ENCODE peak calls at places on chromosomes 4 and X, in seven cellular contexts. One of them, this sample, is unnamed.
A peak's percentile ranks its signal among the peaks of the same experiment; 100 is the strongest.

GRCh38 chr4:145867416-145867815 is 71.2 kb downstream of the ZNF827 start:
- DNase-seq in A549: no peak
- DNase-seq in K562: no peak
- DNase-seq in SK-N-SH: no peak
- DNase-seq in tibial nerve: no peak
- DNase-seq in transverse colon: no peak
- DNase-seq in ovary: no peak
- DNase-seq in this sample: no peak

GRCh38 chrX:115968436-115969252 is 201.9 kb upstream of the AGTR2 start:
- DNase-seq in A549: peak; percentile 83
- DNase-seq in SK-N-SH: peak; percentile 76
- DNase-seq in K562: no peak
- DNase-seq in ovary: no peak
- DNase-seq in tibial nerve: no peak
- DNase-seq in transverse colon: peak; percentile 58
- DNase-seq in this sample: no peak

GRCh38 chr4:23962462-23962861 is 72.6 kb upstream of the PPARGC1A start:
- DNase-seq in A549: no peak
- DNase-seq in ovary: no peak
- DNase-seq in transverse colon: no peak
- DNase-seq in tibial nerve: no peak
- DNase-seq in K562: no peak
- DNase-seq in SK-N-SH: no peak
- DNase-seq in this sample: no peak

GRCh38 chr4:46698891-46699290 is 210.2 kb downstream of the COX7B2 start:
- DNase-seq in A549: no peak
- DNase-seq in K562: no peak
- DNase-seq in SK-N-SH: no peak
- DNase-seq in tibial nerve: no peak
- DNase-seq in ovary: no peak
- DNase-seq in transverse colon: no peak
- DNase-seq in this sample: no peak

GRCh38 chrX:17595456-17596035 is 141.7 kb upstream of the SCML1 start:
- DNase-seq in ovary: no peak
- DNase-seq in SK-N-SH: no peak
- DNase-seq in transverse colon: no peak
- DNase-seq in K562: no peak
- DNase-seq in tibial nerve: no peak
- DNase-seq in A549: peak; percentile 26
- DNase-seq in this sample: no peak

GRCh38 chrX:119189586-119189985 is 46.5 kb upstream of the PGRMC1 start:
- DNase-seq in K562: no peak
- DNase-seq in transverse colon: no peak
- DNase-seq in SK-N-SH: no peak
- DNase-seq in ovary: peak; percentile 19
- DNase-seq in tibial nerve: peak; percentile 30
- DNase-seq in A549: no peak
- DNase-seq in this sample: no peak

GRCh38 chr4:879730-880079 is 52.4 kb downstream of the GAK start:
- DNase-seq in tibial nerve: no peak
- DNase-seq in K562: no peak
- DNase-seq in A549: no peak
- DNase-seq in transverse colon: no peak
- DNase-seq in SK-N-SH: no peak
- DNase-seq in ovary: no peak
- DNase-seq in this sample: peak; percentile 35

GRCh38 chr4:36099509-36099908 is 144.8 kb downstream of the ARAP2 start:
- DNase-seq in ovary: no peak
- DNase-seq in A549: no peak
- DNase-seq in K562: no peak
- DNase-seq in transverse colon: no peak
- DNase-seq in tibial nerve: no peak
- DNase-seq in SK-N-SH: no peak
- DNase-seq in this sample: no peak

GRCh38 chr4:173919196-173919595 is 364.3 kb downstream of the FBXO8 start:
- DNase-seq in A549: no peak
- DNase-seq in tibial nerve: no peak
- DNase-seq in SK-N-SH: no peak
- DNase-seq in K562: no peak
- DNase-seq in transverse colon: no peak
- DNase-seq in ovary: no peak
- DNase-seq in this sample: no peak

GRCh38 chrX:136258951-136259350 is 7.8 kb upstream of the MAP7D3 start:
- DNase-seq in SK-N-SH: no peak
- DNase-seq in tibial nerve: no peak
- DNase-seq in transverse colon: no peak
- DNase-seq in K562: no peak
- DNase-seq in A549: no peak
- DNase-seq in ovary: no peak
- DNase-seq in this sample: no peak

GRCh38 chrX:5991393-5991792 is 237.3 kb downstream of the NLGN4X start:
- DNase-seq in transverse colon: no peak
- DNase-seq in ovary: no peak
- DNase-seq in tibial nerve: no peak
- DNase-seq in SK-N-SH: no peak
- DNase-seq in A549: no peak
- DNase-seq in K562: no peak
- DNase-seq in this sample: no peak
- TF ChIP-seq EP300 in transverse colon: no peak
- TF ChIP-seq EP300 in ovary: no peak
- TF ChIP-seq EP300 in tibial nerve: no peak
- TF ChIP-seq EP300 in SK-N-SH: no peak
- TF ChIP-seq EP300 in A549: no peak
- TF ChIP-seq EP300 in K562: no peak
- TF ChIP-seq EP300 in this sample: no peak

DNA sequence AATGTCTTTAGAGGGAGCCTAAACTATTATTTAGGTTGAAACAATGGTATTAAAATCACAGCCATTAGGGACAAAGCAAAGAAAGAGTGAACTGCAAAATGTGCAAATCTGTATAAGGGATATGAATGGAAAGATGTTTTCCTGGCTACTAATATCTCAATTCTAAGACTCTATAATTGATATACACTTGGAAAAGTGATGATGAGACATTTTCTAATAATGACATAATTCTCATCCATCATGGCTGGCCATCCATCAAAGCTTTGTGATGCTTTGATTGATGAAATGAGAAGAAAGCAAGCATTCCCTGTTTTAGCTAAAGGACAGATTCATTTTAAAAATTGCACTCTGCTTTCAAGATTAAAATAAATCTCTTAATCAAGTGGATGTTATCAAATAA is 965.5 kb upstream of the IGFBP7 start:
- DNase-seq in K562: no peak
- DNase-seq in A549: no peak
- DNase-seq in SK-N-SH: no peak
- DNase-seq in ovary: no peak
- DNase-seq in transverse colon: no peak
- DNase-seq in tibial nerve: no peak
- DNase-seq in this sample: no peak
- TF ChIP-seq EP300 in K562: no peak
- TF ChIP-seq EP300 in A549: no peak
- TF ChIP-seq EP300 in SK-N-SH: no peak
- TF ChIP-seq EP300 in ovary: no peak
- TF ChIP-seq EP300 in transverse colon: no peak
- TF ChIP-seq EP300 in tibial nerve: no peak
- TF ChIP-seq EP300 in this sample: no peak

DNA sequence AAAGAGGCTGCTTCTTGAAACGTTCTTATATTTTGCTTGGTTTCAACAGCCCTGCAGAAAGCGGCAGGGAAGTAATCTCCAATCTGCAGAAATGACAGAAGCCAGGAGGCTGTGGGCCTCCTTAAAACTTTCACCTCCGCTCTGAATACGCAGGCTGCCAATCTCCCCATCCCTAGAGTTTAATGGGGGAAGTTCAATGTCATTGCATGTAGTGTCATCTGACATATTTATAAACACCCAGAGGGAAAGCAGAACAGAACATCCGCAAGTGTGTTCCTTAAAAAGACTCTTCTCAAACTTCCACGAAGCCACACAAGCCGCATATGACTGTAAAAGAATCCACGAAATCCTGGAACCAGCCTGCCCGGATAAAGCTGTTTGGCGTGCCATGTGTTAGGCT is 148.8 kb upstream of the TBL1X start:
- DNase-seq in transverse colon: no peak
- DNase-seq in tibial nerve: no peak
- DNase-seq in ovary: no peak
- DNase-seq in K562: no peak
- DNase-seq in A549: no peak
- DNase-seq in SK-N-SH: no peak
- DNase-seq in this sample: no peak
- TF ChIP-seq EP300 in transverse colon: peak; percentile 42
- TF ChIP-seq EP300 in tibial nerve: no peak
- TF ChIP-seq EP300 in ovary: no peak
- TF ChIP-seq EP300 in K562: no peak
- TF ChIP-seq EP300 in A549: no peak
- TF ChIP-seq EP300 in SK-N-SH: no peak
- TF ChIP-seq EP300 in this sample: no peak

GRCh38 chr4:41334182-41334581 is 77.5 kb downstream of the UCHL1 start:
- DNase-seq in A549: no peak
- DNase-seq in transverse colon: no peak
- DNase-seq in SK-N-SH: no peak
- DNase-seq in K562: no peak
- DNase-seq in ovary: no peak
- DNase-seq in tibial nerve: no peak
- DNase-seq in this sample: no peak
- TF ChIP-seq EP300 in A549: no peak
- TF ChIP-seq EP300 in transverse colon: no peak
- TF ChIP-seq EP300 in SK-N-SH: no peak
- TF ChIP-seq EP300 in K562: no peak
- TF ChIP-seq EP300 in ovary: no peak
- TF ChIP-seq EP300 in tibial nerve: no peak
- TF ChIP-seq EP300 in this sample: no peak

GRCh38 chr4:182085051-182085480 is 158.1 kb upstream of the TENM3 start:
- DNase-seq in A549: no peak
- DNase-seq in SK-N-SH: no peak
- DNase-seq in ovary: no peak
- DNase-seq in tibial nerve: no peak
- DNase-seq in K562: no peak
- DNase-seq in transverse colon: no peak
- DNase-seq in this sample: no peak
- TF ChIP-seq EP300 in A549: no peak
- TF ChIP-seq EP300 in SK-N-SH: no peak
- TF ChIP-seq EP300 in ovary: no peak
- TF ChIP-seq EP300 in tibial nerve: no peak
- TF ChIP-seq EP300 in K562: no peak
- TF ChIP-seq EP300 in transverse colon: no peak
- TF ChIP-seq EP300 in this sample: no peak

GRCh38 chr4:57078685-57079521 is 31.3 kb downstream of the IGFBP7 start:
- DNase-seq in tibial nerve: no peak
- DNase-seq in A549: peak; percentile 55
- DNase-seq in ovary: no peak
- DNase-seq in transverse colon: no peak
- DNase-seq in K562: no peak
- DNase-seq in SK-N-SH: no peak
- DNase-seq in this sample: no peak
- TF ChIP-seq EP300 in tibial nerve: no peak
- TF ChIP-seq EP300 in A549: no peak
- TF ChIP-seq EP300 in ovary: no peak
- TF ChIP-seq EP300 in transverse colon: no peak
- TF ChIP-seq EP300 in K562: no peak
- TF ChIP-seq EP300 in SK-N-SH: no peak
- TF ChIP-seq EP300 in this sample: no peak

GRCh38 chrX:15674514-15674898 is 9.9 kb upstream of the CLTRN start:
- DNase-seq in SK-N-SH: peak; percentile 86
- DNase-seq in tibial nerve: peak; percentile 88
- DNase-seq in transverse colon: peak; percentile 97
- DNase-seq in K562: peak; percentile 89
- DNase-seq in A549: peak; percentile 97
- DNase-seq in ovary: peak; percentile 98
- DNase-seq in this sample: peak; percentile 94

GRCh38 chrX:15674899-15675489 is 10.4 kb upstream of the CLTRN start:
- DNase-seq in ovary: peak; percentile 94
- DNase-seq in A549: peak; percentile 96
- DNase-seq in K562: peak; percentile 83
- DNase-seq in transverse colon: peak; percentile 94
- DNase-seq in SK-N-SH: peak; percentile 86
- DNase-seq in tibial nerve: peak; percentile 49
- DNase-seq in this sample: peak; percentile 89

GRCh38 chrX:15672886-15673285 is 8.3 kb upstream of the CLTRN start:
- DNase-seq in tibial nerve: no peak
- DNase-seq in K562: no peak
- DNase-seq in ovary: no peak
- DNase-seq in A549: no peak
- DNase-seq in SK-N-SH: no peak
- DNase-seq in transverse colon: no peak
- DNase-seq in this sample: no peak

GRCh38 chrX:15673970-15674369 is 9.4 kb upstream of the CLTRN start:
- DNase-seq in SK-N-SH: no peak
- DNase-seq in ovary: no peak
- DNase-seq in tibial nerve: no peak
- DNase-seq in A549: no peak
- DNase-seq in transverse colon: no peak
- DNase-seq in K562: no peak
- DNase-seq in this sample: no peak

DNA sequence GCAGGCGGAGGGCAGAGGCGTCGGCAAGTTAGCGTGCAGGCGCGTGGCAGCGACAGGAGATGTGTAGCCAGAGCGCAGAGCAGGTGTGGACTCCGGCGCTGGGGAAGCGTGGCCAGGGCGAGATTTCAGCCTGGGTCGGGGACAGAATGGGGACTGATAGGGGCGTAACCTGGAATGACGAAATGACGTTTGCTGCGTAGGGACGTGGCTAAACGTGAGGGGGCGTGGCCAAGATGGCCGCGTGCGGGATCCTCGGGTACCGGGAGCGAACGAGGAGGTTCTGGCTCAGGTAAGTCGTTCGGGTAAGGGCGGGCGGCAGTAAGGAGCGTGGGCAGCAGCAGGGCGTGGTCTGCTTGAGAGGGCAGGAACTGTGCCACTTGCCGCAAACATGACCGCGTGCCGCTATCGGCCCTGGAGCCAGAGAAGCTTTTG is 10.9 kb upstream of the CLTRN start:
- DNase-seq in A549: peak; percentile 86
- DNase-seq in ovary: peak; percentile 89
- DNase-seq in K562: peak; percentile 74
- DNase-seq in tibial nerve: peak; percentile 65
- DNase-seq in SK-N-SH: peak; percentile 86
- DNase-seq in transverse colon: peak; percentile 91
- DNase-seq in this sample: no peak
- TF ChIP-seq EP300 in A549: no peak
- TF ChIP-seq EP300 in ovary: no peak
- TF ChIP-seq EP300 in K562: no peak
- TF ChIP-seq EP300 in tibial nerve: no peak
- TF ChIP-seq EP300 in SK-N-SH: no peak
- TF ChIP-seq EP300 in transverse colon: no peak
- TF ChIP-seq EP300 in this sample: no peak

GRCh38 chr4:113806850-113807249 is 45.3 kb upstream of the CAMK2D start:
- DNase-seq in tibial nerve: no peak
- DNase-seq in K562: no peak
- DNase-seq in A549: no peak
- DNase-seq in SK-N-SH: no peak
- DNase-seq in transverse colon: no peak
- DNase-seq in ovary: no peak
- DNase-seq in this sample: no peak

DNA sequence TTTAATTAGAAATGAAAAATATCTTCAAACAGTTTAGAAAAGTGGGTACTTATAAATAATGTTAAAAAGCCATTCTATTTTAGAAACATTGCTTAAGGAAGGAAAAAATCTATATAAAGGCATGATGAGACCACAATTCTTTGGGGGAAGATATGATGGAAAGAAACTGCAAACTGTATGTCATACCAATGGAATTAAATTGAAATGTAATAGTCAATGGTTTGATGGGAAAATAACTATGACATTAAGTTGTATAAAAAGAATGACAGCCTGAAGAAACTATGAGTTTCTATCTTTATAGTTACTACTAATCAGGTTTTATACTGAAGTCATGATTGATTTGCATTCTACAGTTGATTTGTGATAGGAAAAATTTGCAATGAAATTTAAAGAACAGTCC is 40.3 kb upstream of the CAMK2D start:
- DNase-seq in ovary: no peak
- DNase-seq in tibial nerve: no peak
- DNase-seq in A549: no peak
- DNase-seq in SK-N-SH: no peak
- DNase-seq in transverse colon: no peak
- DNase-seq in K562: no peak
- DNase-seq in this sample: no peak
- TF ChIP-seq EP300 in ovary: no peak
- TF ChIP-seq EP300 in tibial nerve: no peak
- TF ChIP-seq EP300 in A549: no peak
- TF ChIP-seq EP300 in SK-N-SH: no peak
- TF ChIP-seq EP300 in transverse colon: no peak
- TF ChIP-seq EP300 in K562: no peak
- TF ChIP-seq EP300 in this sample: no peak